ENCODE peak calls at places on chromosomes 11 and 22, in nine cellular contexts. V is B cell; E is bronchial epithelial cell; F is HT1080; P is M059J; H is stimulated activated CD8-positive, alpha-beta memory T cell treated with anti-CD3 and anti-CD28 coated beads, Interleukin-15, amount 100 ng/mL, for 24 hours; M is HS-27A; Y is naive thymus-derived CD8-positive, alpha-beta T cell; D is activated CD8-positive, alpha-beta T cell treated with anti-CD3 and anti-CD28 coated beads for 36 hours. T is an unnamed sample.

GRCh38 chr11:47348131-47348802 is 4.2 kb downstream of the MYBPC3 start:
- DNase-seq in Y (no peak), E (no peak), H (no peak), M (no peak), D (no peak), F (no peak), P (no peak), V (no peak), T (peak)

GRCh38 chr11:68528630-68529029 is 68.1 kb downstream of the PPP6R3 start:
- DNase-seq in H (no peak), E (no peak), P (no peak), M (no peak), F (no peak), V (peak), Y (no peak), D (peak), T (peak)

GRCh38 chr11:69442012-69442806 is 39.3 kb upstream of the LINC01488 start:
- DNase-seq in M (no peak), H (no peak), D (peak), E (peak), V (no peak), P (peak), F (no peak), Y (no peak), T (no peak)

GRCh38 chr11:12675951-12676711 is 1.9 kb downstream of the TEAD1 start:
- DNase-seq in D (no peak), V (no peak), P (peak), Y (no peak), E (peak), M (no peak), F (peak), H (no peak), T (no peak)

GRCh38 chr22:31652129-31652528 is 9.9 kb downstream of the PISD start:
- DNase-seq in H (no peak), E (no peak), D (no peak), V (no peak), Y (no peak), F (no peak), M (no peak), P (no peak), T (no peak)

GRCh38 chr22:48045369-48045768 is 1282.9 kb downstream of the TBC1D22A start:
- DNase-seq in M (no peak), P (no peak), E (no peak), H (no peak), F (no peak), Y (no peak), V (no peak), D (peak), T (no peak)

GRCh38 chr11:45332486-45332934 is 46.4 kb upstream of the SYT13 start:
- DNase-seq in D (peak), E (no peak), M (peak), F (peak), H (no peak), P (peak), V (peak), Y (peak), T (no peak)

GRCh38 chr22:47175761-47176359 is 413.4 kb downstream of the TBC1D22A start:
- DNase-seq in Y (no peak), D (no peak), V (no peak), P (no peak), F (no peak), E (no peak), M (no peak), H (no peak), T (peak)

GRCh38 chr11:31050061-31050790 is 319.3 kb downstream of the DCDC1 start:
- DNase-seq in E (no peak), D (no peak), P (no peak), V (no peak), F (no peak), Y (no peak), H (no peak), M (no peak), T (no peak)

GRCh38 chr22:43042101-43042780 is 27.3 kb upstream of the PACSIN2 start:
- DNase-seq in P (peak), D (no peak), M (no peak), H (no peak), F (no peak), E (no peak), V (no peak), Y (no peak), T (no peak)

GRCh38 chr11:103883291-103883690 is 153.1 kb upstream of the DDI1 start:
- DNase-seq in H (no peak), V (no peak), D (no peak), F (no peak), P (no peak), M (no peak), Y (no peak), E (no peak), T (no peak)

GRCh38 chr11:85930879-85931366 is 75.7 kb downstream of the CCDC83 start:
- DNase-seq in H (no peak), P (no peak), V (no peak), M (no peak), E (no peak), D (no peak), F (no peak), Y (no peak), T (no peak)

GRCh38 chr11:29173660-29174062 is 843.2 kb downstream of the KCNA4 start:
- DNase-seq in F (peak), P (peak), D (no peak), H (no peak), V (no peak), Y (no peak), M (peak), E (peak), T (no peak)

GRCh38 chr22:18114495-18114894 is 3.9 kb downstream of the TUBA8 start:
- DNase-seq in M (no peak), V (no peak), P (no peak), Y (no peak), D (no peak), E (no peak), F (no peak), H (no peak), T (no peak)

GRCh38 chr11:57196556-57196955 is 14.8 kb downstream of the LRRC55 start:
- DNase-seq in Y (no peak), F (no peak), M (no peak), E (no peak), H (no peak), D (no peak), P (no peak), V (no peak), T (no peak)

GRCh38 chr11:65611758-65612603 is 2.0 kb downstream of the MAP3K11 start:
- DNase-seq in E (no peak), P (no peak), M (no peak), F (no peak), D (no peak), Y (no peak), V (no peak), H (no peak), T (no peak)